ENCODE peak calls at places on chromosomes 11 and 22, in seven cellular contexts. One of them, this sample, is unnamed.

GRCh38 chr11:59112494-59112893 is 5.5 kb downstream of the FAM111B start:
- DNase-seq in SK-N-SH: no peak
- DNase-seq in HepG2: no peak
- DNase-seq in HCT116: no peak
- DNase-seq in K562: no peak
- DNase-seq in H1: no peak
- DNase-seq in GM12878: no peak
- DNase-seq in this sample: no peak

GRCh38 chr11:64850979-64851567 is 6.6 kb upstream of the CDC42BPG start:
- DNase-seq in SK-N-SH: no peak
- DNase-seq in HepG2: no peak
- DNase-seq in HCT116: no peak
- DNase-seq in K562: no peak
- DNase-seq in H1: peak
- DNase-seq in GM12878: peak
- DNase-seq in this sample: no peak

GRCh38 chr11:112215621-112216020 is 10.6 kb upstream of the PTS start:
- DNase-seq in SK-N-SH: no peak
- DNase-seq in HepG2: no peak
- DNase-seq in HCT116: no peak
- DNase-seq in K562: no peak
- DNase-seq in H1: no peak
- DNase-seq in GM12878: no peak
- DNase-seq in this sample: no peak

GRCh38 chr11:118002010-118002540 is 15.9 kb downstream of the IL10RA start:
- DNase-seq in SK-N-SH: no peak
- DNase-seq in HepG2: no peak
- DNase-seq in HCT116: no peak
- DNase-seq in K562: peak
- DNase-seq in H1: no peak
- DNase-seq in GM12878: no peak
- DNase-seq in this sample: no peak

GRCh38 chr11:119538748-119539147 is 115.8 kb upstream of the THY1 start:
- DNase-seq in SK-N-SH: no peak
- DNase-seq in HepG2: no peak
- DNase-seq in HCT116: no peak
- DNase-seq in K562: no peak
- DNase-seq in H1: no peak
- DNase-seq in GM12878: no peak
- DNase-seq in this sample: no peak

GRCh38 chr11:69664103-69664775 is 10.9 kb downstream of the LTO1 start:
- DNase-seq in SK-N-SH: no peak
- DNase-seq in HepG2: no peak
- DNase-seq in HCT116: no peak
- DNase-seq in K562: no peak
- DNase-seq in H1: no peak
- DNase-seq in GM12878: no peak
- DNase-seq in this sample: no peak

GRCh38 chr11:66011239-66011784 is 496 bp upstream of the CST6 start:
- DNase-seq in SK-N-SH: no peak
- DNase-seq in HepG2: no peak
- DNase-seq in HCT116: peak
- DNase-seq in K562: no peak
- DNase-seq in H1: no peak
- DNase-seq in GM12878: no peak
- DNase-seq in this sample: peak

GRCh38 chr22:20205964-20206708 is 55.3 kb upstream of the CCDC188 start:
- DNase-seq in SK-N-SH: no peak
- DNase-seq in HepG2: peak
- DNase-seq in HCT116: peak
- DNase-seq in K562: peak
- DNase-seq in H1: no peak
- DNase-seq in GM12878: peak
- DNase-seq in this sample: peak

GRCh38 chr11:118079507-118079906 is 2.6 kb downstream of the TMPRSS4 start:
- DNase-seq in SK-N-SH: no peak
- DNase-seq in HepG2: no peak
- DNase-seq in HCT116: no peak
- DNase-seq in K562: no peak
- DNase-seq in H1: no peak
- DNase-seq in GM12878: no peak
- DNase-seq in this sample: no peak

GRCh38 chr11:114746013-114746412 is 67.7 kb downstream of the NXPE2 start:
- DNase-seq in SK-N-SH: no peak
- DNase-seq in HepG2: no peak
- DNase-seq in HCT116: no peak
- DNase-seq in K562: no peak
- DNase-seq in H1: no peak
- DNase-seq in GM12878: no peak
- DNase-seq in this sample: no peak

GRCh38 chr11:12122083-12122482 is 11.7 kb downstream of the MICAL2 start:
- DNase-seq in SK-N-SH: no peak
- DNase-seq in HepG2: peak
- DNase-seq in HCT116: peak
- DNase-seq in K562: no peak
- DNase-seq in H1: peak
- DNase-seq in GM12878: no peak
- DNase-seq in this sample: no peak

GRCh38 chr22:49658902-49659280 is 168.8 kb downstream of the BRD1 start:
- DNase-seq in SK-N-SH: no peak
- DNase-seq in HepG2: no peak
- DNase-seq in HCT116: no peak
- DNase-seq in K562: no peak
- DNase-seq in H1: no peak
- DNase-seq in GM12878: no peak
- DNase-seq in this sample: no peak

GRCh38 chr11:28566643-28567042 is 458.5 kb downstream of the METTL15 start:
- DNase-seq in SK-N-SH: peak
- DNase-seq in HepG2: no peak
- DNase-seq in HCT116: peak
- DNase-seq in K562: peak
- DNase-seq in H1: peak
- DNase-seq in GM12878: no peak
- DNase-seq in this sample: no peak

GRCh38 chr11:88231894-88232482 is 56.7 kb upstream of the RAB38 start:
- DNase-seq in SK-N-SH: peak
- DNase-seq in HepG2: peak
- DNase-seq in HCT116: no peak
- DNase-seq in K562: peak
- DNase-seq in H1: no peak
- DNase-seq in GM12878: no peak
- DNase-seq in this sample: peak

GRCh38 chr11:36793542-36793926 is 195.5 kb upstream of the RAG2 start:
- DNase-seq in SK-N-SH: peak
- DNase-seq in HepG2: no peak
- DNase-seq in HCT116: no peak
- DNase-seq in K562: no peak
- DNase-seq in H1: no peak
- DNase-seq in GM12878: no peak
- DNase-seq in this sample: no peak

GRCh38 chr11:30357872-30358271 is 35.0 kb downstream of the ARL14EP start:
- DNase-seq in SK-N-SH: no peak
- DNase-seq in HepG2: no peak
- DNase-seq in HCT116: no peak
- DNase-seq in K562: no peak
- DNase-seq in H1: no peak
- DNase-seq in GM12878: no peak
- DNase-seq in this sample: no peak

GRCh38 chr11:36417154-36417553 is 92.9 kb downstream of the TRAF6 start:
- DNase-seq in SK-N-SH: no peak
- DNase-seq in HepG2: no peak
- DNase-seq in HCT116: no peak
- DNase-seq in K562: no peak
- DNase-seq in H1: no peak
- DNase-seq in GM12878: no peak
- DNase-seq in this sample: no peak

GRCh38 chr11:47566166-47566546 is 757 bp downstream of the PTPMT1 start:
- DNase-seq in SK-N-SH: no peak
- DNase-seq in HepG2: no peak
- DNase-seq in HCT116: no peak
- DNase-seq in K562: no peak
- DNase-seq in H1: no peak
- DNase-seq in GM12878: no peak
- DNase-seq in this sample: no peak

GRCh38 chr22:25496396-25497064 is 67.9 kb upstream of the GRK3 start:
- DNase-seq in SK-N-SH: no peak
- DNase-seq in HepG2: no peak
- DNase-seq in HCT116: no peak
- DNase-seq in K562: no peak
- DNase-seq in H1: no peak
- DNase-seq in GM12878: no peak
- DNase-seq in this sample: no peak

GRCh38 chr11:3911908-3912505 is 56.5 kb downstream of the STIM1 start:
- DNase-seq in SK-N-SH: no peak
- DNase-seq in HepG2: no peak
- DNase-seq in HCT116: no peak
- DNase-seq in K562: no peak
- DNase-seq in H1: no peak
- DNase-seq in GM12878: no peak
- DNase-seq in this sample: no peak

GRCh38 chr11:45654741-45655283 is 10.6 kb downstream of the CHST1 start:
- DNase-seq in SK-N-SH: no peak
- DNase-seq in HepG2: no peak
- DNase-seq in HCT116: no peak
- DNase-seq in K562: no peak
- DNase-seq in H1: no peak
- DNase-seq in GM12878: no peak
- DNase-seq in this sample: no peak
- TF ChIP-seq JUND in SK-N-SH: no peak
- TF ChIP-seq JUND in HepG2: no peak
- TF ChIP-seq JUND in HCT116: no peak
- TF ChIP-seq JUND in K562: no peak
- TF ChIP-seq JUND in H1: no peak
- TF ChIP-seq JUND in GM12878: no peak
- TF ChIP-seq JUND in this sample: no peak

GRCh38 chr11:18669211-18669593 is 29.4 kb upstream of the TMEM86A start:
- DNase-seq in SK-N-SH: no peak
- DNase-seq in HepG2: no peak
- DNase-seq in HCT116: peak
- DNase-seq in K562: no peak
- DNase-seq in H1: no peak
- DNase-seq in GM12878: no peak
- DNase-seq in this sample: peak

GRCh38 chr11:18671246-18671645 is 27.3 kb upstream of the TMEM86A start:
- DNase-seq in SK-N-SH: no peak
- DNase-seq in HepG2: no peak
- DNase-seq in HCT116: no peak
- DNase-seq in K562: no peak
- DNase-seq in H1: no peak
- DNase-seq in GM12878: no peak
- DNase-seq in this sample: no peak

GRCh38 chr11:18669629-18670162 is 28.9 kb upstream of the TMEM86A start:
- DNase-seq in SK-N-SH: peak
- DNase-seq in HepG2: no peak
- DNase-seq in HCT116: peak
- DNase-seq in K562: no peak
- DNase-seq in H1: no peak
- DNase-seq in GM12878: no peak
- DNase-seq in this sample: no peak

DNA sequence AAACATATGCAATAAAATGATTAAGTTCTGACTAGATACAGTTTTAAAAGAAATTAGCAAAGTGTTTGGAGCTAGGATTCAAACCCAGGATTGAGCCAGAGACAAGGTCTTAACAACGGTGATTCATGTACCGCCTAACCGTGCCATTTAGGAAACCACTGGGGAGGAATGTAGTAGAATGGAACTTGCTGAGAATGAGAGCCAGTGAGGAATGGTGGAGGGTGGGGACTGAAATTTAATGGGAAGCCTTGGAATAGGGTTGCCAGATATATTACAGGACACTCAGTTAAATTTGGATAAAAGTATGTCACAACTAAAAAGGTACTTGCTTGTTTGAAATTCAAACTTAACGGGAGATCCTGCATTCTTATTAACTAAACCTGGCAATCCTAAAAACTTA is 30.4 kb upstream of the TMEM86A start:
- DNase-seq in SK-N-SH: no peak
- DNase-seq in HepG2: no peak
- DNase-seq in HCT116: no peak
- DNase-seq in K562: no peak
- DNase-seq in H1: no peak
- DNase-seq in GM12878: no peak
- DNase-seq in this sample: no peak
- TF ChIP-seq JUND in SK-N-SH: no peak
- TF ChIP-seq JUND in HepG2: no peak
- TF ChIP-seq JUND in HCT116: no peak
- TF ChIP-seq JUND in K562: no peak
- TF ChIP-seq JUND in H1: no peak
- TF ChIP-seq JUND in GM12878: no peak
- TF ChIP-seq JUND in this sample: no peak

DNA sequence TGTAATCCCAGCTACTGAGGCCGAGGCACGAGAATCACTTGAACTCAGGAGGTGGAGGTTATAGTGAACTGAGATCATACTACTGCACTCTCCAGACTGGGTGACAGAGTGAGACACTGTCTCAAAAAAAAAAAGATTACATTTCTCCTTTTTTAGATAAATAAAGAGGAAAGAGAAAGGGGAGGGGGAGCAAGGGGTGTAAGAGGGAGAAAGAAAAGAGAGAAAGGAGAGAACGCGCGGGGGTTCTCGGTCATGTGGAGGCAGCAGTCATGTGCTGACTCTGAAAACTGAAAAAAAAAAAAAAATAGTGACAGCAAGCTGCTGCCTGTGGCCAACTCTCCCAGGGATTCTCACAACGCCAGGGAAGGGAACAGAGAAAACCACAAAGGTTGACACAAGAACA is 14.3 kb downstream of the SCGB1A1 start:
- DNase-seq in SK-N-SH: no peak
- DNase-seq in HepG2: no peak
- DNase-seq in HCT116: no peak
- DNase-seq in K562: no peak
- DNase-seq in H1: no peak
- DNase-seq in GM12878: no peak
- DNase-seq in this sample: no peak
- TF ChIP-seq JUND in SK-N-SH: no peak
- TF ChIP-seq JUND in HepG2: no peak
- TF ChIP-seq JUND in HCT116: no peak
- TF ChIP-seq JUND in K562: no peak
- TF ChIP-seq JUND in H1: no peak
- TF ChIP-seq JUND in GM12878: no peak
- TF ChIP-seq JUND in this sample: no peak

DNA sequence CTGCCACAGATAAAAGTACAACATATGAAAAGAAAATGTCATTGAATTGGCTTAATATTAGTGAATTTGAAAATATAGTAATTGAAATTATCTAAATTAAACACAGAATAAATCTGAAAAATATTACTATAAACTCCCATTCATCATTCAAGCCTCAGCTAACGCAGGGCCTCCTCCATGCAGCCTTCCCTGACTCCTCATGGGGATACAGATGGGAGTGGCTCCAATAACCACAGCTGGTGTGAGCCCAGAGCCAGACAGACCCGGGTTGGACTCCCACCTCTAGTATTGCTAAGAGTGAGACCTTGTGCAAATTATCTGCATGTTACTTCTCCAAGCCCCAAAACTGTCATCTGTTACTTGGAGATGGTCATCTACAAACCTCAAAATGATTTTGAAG is 44.9 kb downstream of the CSF2RB start:
- DNase-seq in SK-N-SH: no peak
- DNase-seq in HepG2: no peak
- DNase-seq in HCT116: no peak
- DNase-seq in K562: no peak
- DNase-seq in H1: no peak
- DNase-seq in GM12878: no peak
- DNase-seq in this sample: no peak
- TF ChIP-seq JUND in SK-N-SH: no peak
- TF ChIP-seq JUND in HepG2: no peak
- TF ChIP-seq JUND in HCT116: no peak
- TF ChIP-seq JUND in K562: no peak
- TF ChIP-seq JUND in H1: no peak
- TF ChIP-seq JUND in GM12878: no peak
- TF ChIP-seq JUND in this sample: no peak

This sample was measured in T47D.